ENCODE peak calls at places on chromosomes 6 and 20, in seven cellular contexts. U, A, T, X, Y, G and B are unnamed samples.

GRCh38 chr20:54573838-54574237 is 98.4 kb downstream of the DOK5 start:
- DNase-seq in U (no peak), A (no peak), T (no peak), X (no peak), Y (no peak), G (no peak), B (no peak)

GRCh38 chr20:18541741-18542140 is 25.5 kb upstream of the SMIM26 start:
- DNase-seq in U (no peak), A (no peak), T (no peak), X (no peak), Y (no peak), G (no peak), B (no peak)

GRCh38 chr6:107819976-107820551 is 4.0 kb downstream of the SCML4 start:
- DNase-seq in U (no peak), A (no peak), T (peak; percentile 19), X (peak; percentile 61), Y (no peak), G (no peak), B (peak; percentile 11)

GRCh38 chr6:143878272-143878760 is 14.0 kb downstream of the ZC2HC1B start:
- DNase-seq in U (no peak), A (no peak), T (no peak), X (no peak), Y (no peak), G (no peak), B (no peak)

GRCh38 chr6:107689190-107689589 is 134.9 kb downstream of the SCML4 start:
- DNase-seq in U (no peak), A (no peak), T (no peak), X (no peak), Y (no peak), G (no peak), B (no peak)

GRCh38 chr6:154995241-154996162 is at the start of gene TIAM2:
- DNase-seq in U (peak; percentile 17), A (no peak), T (no peak), X (peak; percentile 92), Y (no peak), G (no peak), B (peak; percentile 63)

GRCh38 chr6:29989211-29989610 is 46.9 kb downstream of the HLA-A start:
- DNase-seq in U (no peak), A (no peak), T (no peak), X (no peak), Y (no peak), G (no peak), B (no peak)

GRCh38 chr6:112356994-112357393 is 9.9 kb downstream of the RFPL4B start:
- DNase-seq in U (no peak), A (no peak), T (no peak), X (no peak), Y (no peak), G (no peak), B (no peak)

GRCh38 chr6:147058786-147059434 is 145.3 kb upstream of the STXBP5 start:
- DNase-seq in U (no peak), A (no peak), T (no peak), X (peak; percentile 4), Y (no peak), G (no peak), B (peak; percentile 30)

GRCh38 chr6:158654498-158654897 is 4.6 kb downstream of the SYTL3 start:
- DNase-seq in U (peak; percentile 82), A (peak; percentile 89), T (no peak), X (peak; percentile 57), Y (peak; percentile 62), G (peak; percentile 85), B (peak; percentile 75)

GRCh38 chr6:78947962-78948361 is 80.6 kb downstream of the IRAK1BP1 start:
- DNase-seq in U (no peak), A (peak; percentile 66), T (no peak), X (no peak), Y (no peak), G (no peak), B (no peak)

GRCh38 chr6:113317870-113318269 is 539.3 kb upstream of the MARCKS start:
- DNase-seq in U (no peak), A (no peak), T (no peak), X (no peak), Y (no peak), G (no peak), B (no peak)

GRCh38 chr6:125678601-125679000 is 70.8 kb upstream of the HEY2 start:
- DNase-seq in U (no peak), A (no peak), T (no peak), X (no peak), Y (no peak), G (no peak), B (no peak)

GRCh38 chr6:137451926-137452325 is 42.3 kb downstream of the OLIG3 start:
- DNase-seq in U (no peak), A (peak; percentile 93), T (no peak), X (no peak), Y (no peak), G (no peak), B (no peak)

GRCh38 chr6:168098431-168098861 is 19.4 kb upstream of the FRMD1 start:
- DNase-seq in U (peak; percentile 11), A (no peak), T (no peak), X (no peak), Y (no peak), G (no peak), B (no peak)

GRCh38 chr6:119602215-119603178 is 252.9 kb upstream of the MAN1A1 start:
- DNase-seq in U (no peak), A (peak; percentile 78), T (no peak), X (no peak), Y (no peak), G (no peak), B (no peak)

GRCh38 chr6:103183831-103184411 is 1675.8 kb downstream of the HACE1 start:
- DNase-seq in U (no peak), A (no peak), T (no peak), X (no peak), Y (no peak), G (no peak), B (no peak)

GRCh38 chr20:2385496-2385895 is 4.8 kb downstream of the TGM6 start:
- DNase-seq in U (no peak), A (no peak), T (no peak), X (no peak), Y (no peak), G (no peak), B (peak; percentile 64)

GRCh38 chr6:84027340-84028183 is 6.0 kb upstream of the MRAP2 start:
- DNase-seq in U (no peak), A (no peak), T (no peak), X (peak; percentile 71), Y (no peak), G (no peak), B (no peak)

DNA sequence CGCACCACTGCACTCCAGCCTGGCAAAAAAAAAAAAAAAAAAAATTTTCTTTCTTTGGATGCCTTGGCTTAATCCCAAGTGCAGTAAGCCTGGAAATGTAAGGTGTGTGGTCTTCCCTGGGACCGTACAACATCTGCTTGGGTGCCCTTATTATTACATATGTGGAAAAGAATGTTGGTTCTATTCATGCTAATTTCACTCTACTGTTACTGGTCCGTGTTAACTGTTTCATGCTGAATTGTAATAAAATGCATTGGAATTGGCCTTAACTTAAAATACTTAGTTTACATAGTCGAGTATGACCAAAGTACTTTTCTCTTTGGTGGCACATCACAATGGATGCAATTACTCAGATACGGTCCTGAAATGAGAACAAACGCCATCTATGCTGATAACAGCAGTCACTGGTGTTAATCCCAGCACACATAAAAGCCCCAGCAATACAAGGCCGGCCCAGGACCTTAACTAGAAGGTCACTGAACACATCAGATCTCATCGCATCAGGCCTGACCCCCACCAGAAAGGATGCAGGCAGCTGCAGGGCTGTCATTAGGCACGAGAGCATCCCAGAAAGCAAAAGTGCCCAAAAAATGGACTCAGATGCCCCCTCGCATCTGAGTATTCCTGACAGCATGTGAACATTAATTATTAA is 1.2 kb downstream of the SERPINB6 start:
- DNase-seq in U (no peak), A (no peak), T (no peak), X (peak; percentile 48), Y (no peak), G (no peak), B (no peak)
- H3K27ac ChIP-seq in U (peak overlapping the region; percentile 95), A (peak overlapping the region; percentile 85), T (no peak overlapping the region), X (peak overlapping the region; percentile 85), Y (peak overlapping the region; percentile 99), G (no peak overlapping the region), B (no peak overlapping the region)

DNA sequence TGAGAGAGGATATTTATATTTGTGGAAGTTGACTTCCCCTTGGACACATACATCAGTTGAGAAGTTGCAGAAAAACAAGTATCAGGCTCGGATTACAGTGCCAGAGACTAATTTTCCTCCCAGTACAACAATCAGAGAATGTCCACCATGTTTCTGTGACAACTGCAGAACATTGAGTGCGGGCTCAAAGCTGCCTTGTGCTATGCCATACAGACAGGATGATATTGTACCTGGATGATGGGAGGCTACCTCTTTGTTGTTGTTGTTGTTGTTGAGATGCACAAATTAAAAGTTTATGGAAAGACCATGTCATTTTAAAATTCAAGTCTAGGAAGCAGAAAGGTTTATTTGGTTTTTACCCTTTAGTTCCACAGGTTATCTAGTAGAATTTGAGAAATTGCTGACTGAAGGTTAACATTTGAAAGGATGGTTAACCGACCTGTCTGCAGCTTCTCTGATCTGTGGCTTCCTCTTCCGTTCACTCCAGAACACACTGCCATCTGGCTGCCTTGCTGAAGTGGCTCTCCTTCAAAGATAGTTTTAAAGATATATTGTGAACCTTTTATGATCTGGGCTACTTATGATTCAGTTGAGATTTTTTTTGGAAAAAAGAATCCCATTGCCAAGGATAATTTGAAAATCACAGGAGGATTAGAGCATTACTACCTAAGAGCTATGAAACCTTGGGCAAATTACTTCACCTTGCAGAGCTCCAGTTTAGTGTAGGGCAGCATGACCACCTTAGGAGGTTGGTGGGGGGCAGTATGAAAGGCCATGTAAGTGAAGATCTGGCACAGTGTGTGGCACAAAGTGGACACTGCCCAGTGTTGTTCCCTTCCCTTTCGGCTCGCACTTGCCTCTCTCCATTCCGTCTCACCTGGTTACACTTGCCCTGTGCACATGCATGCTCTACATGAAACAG is 15.9 kb downstream of the TMEM200A start:
- DNase-seq in U (no peak), A (no peak), T (no peak), X (no peak), Y (no peak), G (no peak), B (no peak)
- TF ChIP-seq CTCF in U (no peak), A (peak; percentile 9), T (peak; percentile 26), X (no peak), Y (no peak), G (no peak), B (no peak)

GRCh38 chr20:42274977-42275376 is 656.8 kb upstream of the CHD6 start:
- DNase-seq in U (no peak), A (no peak), T (no peak), X (no peak), Y (no peak), G (no peak), B (no peak)

GRCh38 chr20:42272516-42272915 is 654.3 kb upstream of the CHD6 start:
- DNase-seq in U (no peak), A (no peak), T (no peak), X (no peak), Y (no peak), G (no peak), B (no peak)

GRCh38 chr20:42277203-42277602 is 659.0 kb upstream of the CHD6 start:
- DNase-seq in U (no peak), A (no peak), T (no peak), X (peak; percentile 31), Y (no peak), G (no peak), B (no peak)

GRCh38 chr20:42281801-42282200 is 663.6 kb upstream of the CHD6 start:
- DNase-seq in U (no peak), A (no peak), T (no peak), X (no peak), Y (no peak), G (no peak), B (no peak)

GRCh38 chr20:42276718-42277117 is 658.5 kb upstream of the CHD6 start:
- DNase-seq in U (no peak), A (no peak), T (no peak), X (no peak), Y (no peak), G (no peak), B (no peak)
- H3K9me3 ChIP-seq in U (no peaks in the 10 kb centered on the region), A (no peaks in the 10 kb centered on the region), T (no peaks in the 10 kb centered on the region), X (no peaks in the 10 kb centered on the region), Y (peaks cover 3% of the 10 kb centered on the region), G (no peaks in the 10 kb centered on the region), B (no peaks in the 10 kb centered on the region)

GRCh38 chr6:90294008-90294511 is 2.6 kb downstream of the BACH2 start:
- DNase-seq in U (no peak), A (no peak), T (no peak), X (no peak), Y (no peak), G (no peak), B (no peak)
- H3K27ac ChIP-seq in U (no peak overlapping the region), A (no peak overlapping the region), T (peak overlapping the region; percentile 88), X (no peak overlapping the region), Y (no peak overlapping the region), G (no peak overlapping the region), B (peak overlapping the region; percentile 15)